ENCODE peak calls at places on chromosomes 12 and 14, in five cellular contexts. K is mammary epithelial cell, L is right lobe of liver, B is lung, P is foreskin fibroblast. M is an unnamed sample.

GRCh38 chr14:32306549-32306948 is 22.5 kb upstream of the AKAP6 start:
- DNase-seq in L (no peak), B (no peak), K (no peak), P (no peak), M (no peak)

GRCh38 chr12:57230381-57231155 is 1.1 kb downstream of the SHMT2 start:
- DNase-seq in P (no peak), L (no peak), K (no peak), B (no peak), M (no peak)

GRCh38 chr14:33765251-33765650 is 185.6 kb downstream of the EGLN3 start:
- DNase-seq in B (no peak), P (no peak), L (no peak), K (no peak), M (no peak)

GRCh38 chr14:44961151-44961729 is 507 bp downstream of the KLHL28 start:
- DNase-seq in B (peak), K (peak), L (peak), P (peak), M (no peak)

GRCh38 chr14:99237288-99237687 is 34.7 kb downstream of the BCL11B start:
- DNase-seq in K (no peak), P (no peak), B (no peak), L (no peak), M (no peak)

GRCh38 chr12:57190037-57190436 is 26.6 kb upstream of the NXPH4 start:
- DNase-seq in K (no peak), B (peak), P (no peak), L (no peak), M (no peak)

GRCh38 chr14:33704486-33704885 is 246.4 kb downstream of the EGLN3 start:
- DNase-seq in K (no peak), L (no peak), P (no peak), B (no peak), M (no peak)

GRCh38 chr14:104885973-104886689 is 21.1 kb downstream of the CEP170B start:
- DNase-seq in B (no peak), P (no peak), L (no peak), K (no peak), M (no peak)

GRCh38 chr14:105144666-105145380 is 23.8 kb downstream of the JAG2 start:
- DNase-seq in P (no peak), K (no peak), L (peak), B (no peak), M (no peak)

GRCh38 chr14:103847954-103848719 is 762 bp upstream of the PPP1R13B start:
- DNase-seq in P (no peak), B (no peak), L (peak), K (no peak), M (no peak)

GRCh38 chr14:58637391-58638230 is at the start of gene DACT1:
- DNase-seq in P (peak), L (peak), K (no peak), B (peak), M (no peak)

DNA sequence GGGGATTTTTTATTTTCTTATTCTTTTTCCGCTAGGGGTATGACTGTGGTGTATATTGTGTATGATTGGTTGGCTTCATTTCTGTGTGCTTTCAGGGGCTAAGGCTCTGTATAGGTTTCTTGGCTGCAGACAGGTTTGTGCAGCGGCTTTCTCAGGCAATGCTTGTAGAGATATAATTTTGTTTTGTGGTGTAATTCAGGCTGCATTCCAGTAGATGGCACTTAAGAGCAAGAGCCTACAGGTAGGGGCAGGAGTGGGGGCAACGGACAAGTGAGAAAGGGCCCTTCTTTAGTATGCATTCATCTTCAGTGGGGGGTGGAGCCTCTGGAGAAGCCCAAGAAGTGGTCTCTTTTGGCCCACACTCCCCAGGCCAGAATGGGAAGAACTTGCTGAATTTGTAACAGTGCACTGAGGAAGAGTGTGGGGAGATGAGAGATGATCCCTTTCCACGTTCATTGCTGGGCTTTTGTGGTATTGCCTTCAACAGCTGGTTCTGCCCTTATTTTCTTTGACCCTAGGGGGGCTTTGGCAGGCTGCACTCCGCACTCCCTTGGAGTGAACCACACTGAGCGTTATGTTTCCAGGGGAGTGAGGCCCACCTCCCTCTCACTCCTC is 78.6 kb downstream of the IFNG-AS1 start:
- DNase-seq in B (no peak), L (no peak), P (no peak), K (no peak), M (no peak)
- TF ChIP-seq CTCF in B (no peak), L (no peak), P (peak), K (peak), M (no peak)

GRCh38 chr12:5440973-5441372 is 9.1 kb downstream of the NTF3 start:
- DNase-seq in P (no peak), L (no peak), K (no peak), B (no peak), M (no peak)
- H3K4me3 ChIP-seq in P (no peak), L (no peak), K (no peak), B (no peak), M (no peak)

GRCh38 chr12:20423557-20423956 is 55.2 kb downstream of the PDE3A start:
- DNase-seq in B (no peak), K (no peak), L (no peak), P (no peak), M (no peak)
- TF ChIP-seq CTCF in B (no peak), K (no peak), L (no peak), P (no peak), M (no peak)

DNA sequence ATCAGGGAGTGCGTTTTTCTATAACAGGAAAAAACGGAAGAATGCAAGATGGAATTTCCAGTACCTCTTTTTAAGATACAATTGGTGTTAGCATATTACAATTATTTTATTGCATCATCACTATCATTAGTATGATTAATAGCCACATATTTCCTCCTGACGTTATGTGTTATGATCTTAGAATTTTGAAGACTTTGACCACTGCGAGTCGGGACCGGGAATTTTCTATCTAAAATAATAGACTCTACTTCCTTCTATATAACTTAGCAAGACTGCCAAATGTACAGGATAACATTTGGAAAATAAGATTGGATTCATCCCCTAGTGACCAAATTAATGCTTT is 717 bp upstream of the SAV1 start:
- DNase-seq in B (no peak), L (no peak), K (no peak), P (no peak), M (no peak)
- H3K4me3 ChIP-seq in B (no peak), L (peak), K (peak), P (peak), M (peak)